ENCODE peak calls at places on chromosomes 16 and 17, in nine cellular contexts. Z is IMR-90, O is lower leg skin, D is BE2C, M is A549, S is PC-3, N is mammary epithelial cell, Q is GM12864, G is GM23338. P is an unnamed sample.

GRCh38 chr17:80673152-80673920 is 128.7 kb downstream of the RPTOR start:
- DNase-seq in Z (peak; percentile 40), O (no peak), D (no peak), M (no peak), S (no peak), N (no peak), Q (no peak), G (no peak), P (no peak)

GRCh38 chr17:76585048-76585648 is 512 bp downstream of the ST6GALNAC2 start:
- DNase-seq in Z (no peak), O (no peak), D (no peak), M (no peak), S (no peak), N (peak; percentile 63), Q (no peak), G (peak; percentile 53), P (no peak)

GRCh38 chr17:79933863-79934652 is 94.8 kb upstream of the CBX4 start:
- DNase-seq in Z (peak; percentile 26), O (no peak), D (no peak), M (peak; percentile 60), S (peak; percentile 73), N (no peak), Q (no peak), G (no peak), P (no peak)

GRCh38 chr17:76268015-76268749 is 3.0 kb downstream of the UBALD2 start:
- DNase-seq in Z (peak; percentile 45), O (peak; percentile 97), D (no peak), M (no peak), S (no peak), N (peak; percentile 87), Q (no peak), G (peak; percentile 56), P (no peak)

GRCh38 chr16:23899869-23900268 is 64.1 kb downstream of the PRKCB start:
- DNase-seq in Z (no peak), O (no peak), D (no peak), M (no peak), S (no peak), N (no peak), Q (no peak), G (no peak), P (no peak)

GRCh38 chr16:4936181-4936990 is 562 bp downstream of the PPL start:
- DNase-seq in Z (no peak), O (no peak), D (peak; percentile 28), M (no peak), S (peak; percentile 25), N (peak; percentile 40), Q (no peak), G (peak; percentile 82), P (no peak)

GRCh38 chr17:78617371-78618061 is 40.3 kb upstream of the DNAH17 start:
- DNase-seq in Z (no peak), O (no peak), D (no peak), M (no peak), S (no peak), N (no peak), Q (no peak), G (no peak), P (no peak)

GRCh38 chr16:86300746-86301480 is 209.4 kb upstream of the FOXF1 start:
- DNase-seq in Z (peak; percentile 85), O (peak; percentile 58), D (peak; percentile 24), M (no peak), S (no peak), N (no peak), Q (no peak), G (peak; percentile 57), P (no peak)

GRCh38 chr17:31460226-31460721 is 68.8 kb downstream of the RAB11FIP4 start:
- DNase-seq in Z (no peak), O (no peak), D (no peak), M (no peak), S (no peak), N (no peak), Q (no peak), G (no peak), P (no peak)

GRCh38 chr16:12228607-12229499 is 252.3 kb downstream of the SNX29 start:
- DNase-seq in Z (peak; percentile 71), O (peak; percentile 89), D (peak; percentile 62), M (peak; percentile 57), S (peak; percentile 61), N (peak; percentile 40), Q (no peak), G (peak; percentile 87), P (no peak)

GRCh38 chr16:89841275-89841674 is 13.0 kb downstream of the SPIRE2 start:
- DNase-seq in Z (no peak), O (no peak), D (no peak), M (no peak), S (no peak), N (no peak), Q (no peak), G (no peak), P (no peak)

GRCh38 chr16:68539704-68540370 is 746 bp downstream of the ZFP90 start:
- DNase-seq in Z (no peak), O (no peak), D (no peak), M (no peak), S (no peak), N (peak; percentile 53), Q (no peak), G (peak; percentile 62), P (no peak)

GRCh38 chr17:28390563-28390962 is 15.4 kb downstream of the SLC46A1 start:
- DNase-seq in Z (no peak), O (no peak), D (no peak), M (no peak), S (no peak), N (no peak), Q (no peak), G (no peak), P (no peak)

GRCh38 chr17:66995944-66996343 is 31.4 kb downstream of the CACNG4 start:
- DNase-seq in Z (no peak), O (no peak), D (no peak), M (no peak), S (no peak), N (no peak), Q (no peak), G (no peak), P (no peak)

GRCh38 chr17:59783221-59784016 is 76.0 kb downstream of the VMP1 start:
- DNase-seq in Z (peak; percentile 60), O (no peak), D (peak; percentile 22), M (peak; percentile 58), S (peak; percentile 74), N (peak; percentile 36), Q (no peak), G (no peak), P (no peak)

GRCh38 chr16:48014349-48015135 is 141.3 kb downstream of the ABCC12 start:
- DNase-seq in Z (peak; percentile 57), O (no peak), D (no peak), M (peak; percentile 12), S (peak; percentile 95), N (peak; percentile 98), Q (no peak), G (peak; percentile 43), P (no peak)

GRCh38 chr17:7557825-7558543 is 566 bp upstream of the TNFSF13 start:
- DNase-seq in Z (peak; percentile 49), O (peak; percentile 95), D (peak; percentile 38), M (no peak), S (peak; percentile 66), N (peak; percentile 37), Q (no peak), G (peak; percentile 83), P (no peak)

GRCh38 chr17:7555320-7555948 is 3.1 kb upstream of the TNFSF13 start:
- DNase-seq in Z (no peak), O (no peak), D (no peak), M (no peak), S (no peak), N (no peak), Q (no peak), G (peak; percentile 63), P (no peak)

GRCh38 chr17:7558544-7559306 is at the start of gene TNFSF13:
- DNase-seq in Z (no peak), O (peak; percentile 92), D (no peak), M (no peak), S (no peak), N (no peak), Q (no peak), G (no peak), P (no peak)

GRCh38 chr17:7556627-7557026 is 1.9 kb upstream of the TNFSF13 start:
- DNase-seq in Z (no peak), O (no peak), D (no peak), M (no peak), S (no peak), N (no peak), Q (no peak), G (no peak), P (no peak)

GRCh38 chr17:7557147-7557764 is 1.3 kb upstream of the TNFSF13 start:
- DNase-seq in Z (no peak), O (no peak), D (no peak), M (no peak), S (no peak), N (no peak), Q (no peak), G (peak; percentile 54), P (no peak)
- H3K4me3 ChIP-seq in Z (no peak overlapping the region), O (no peak overlapping the region), D (no peak overlapping the region), M (no peak overlapping the region), S (no peak overlapping the region), N (no peak overlapping the region), Q (no peak overlapping the region), G (peak overlapping the region; percentile 41), P (no peak overlapping the region)

DNA sequence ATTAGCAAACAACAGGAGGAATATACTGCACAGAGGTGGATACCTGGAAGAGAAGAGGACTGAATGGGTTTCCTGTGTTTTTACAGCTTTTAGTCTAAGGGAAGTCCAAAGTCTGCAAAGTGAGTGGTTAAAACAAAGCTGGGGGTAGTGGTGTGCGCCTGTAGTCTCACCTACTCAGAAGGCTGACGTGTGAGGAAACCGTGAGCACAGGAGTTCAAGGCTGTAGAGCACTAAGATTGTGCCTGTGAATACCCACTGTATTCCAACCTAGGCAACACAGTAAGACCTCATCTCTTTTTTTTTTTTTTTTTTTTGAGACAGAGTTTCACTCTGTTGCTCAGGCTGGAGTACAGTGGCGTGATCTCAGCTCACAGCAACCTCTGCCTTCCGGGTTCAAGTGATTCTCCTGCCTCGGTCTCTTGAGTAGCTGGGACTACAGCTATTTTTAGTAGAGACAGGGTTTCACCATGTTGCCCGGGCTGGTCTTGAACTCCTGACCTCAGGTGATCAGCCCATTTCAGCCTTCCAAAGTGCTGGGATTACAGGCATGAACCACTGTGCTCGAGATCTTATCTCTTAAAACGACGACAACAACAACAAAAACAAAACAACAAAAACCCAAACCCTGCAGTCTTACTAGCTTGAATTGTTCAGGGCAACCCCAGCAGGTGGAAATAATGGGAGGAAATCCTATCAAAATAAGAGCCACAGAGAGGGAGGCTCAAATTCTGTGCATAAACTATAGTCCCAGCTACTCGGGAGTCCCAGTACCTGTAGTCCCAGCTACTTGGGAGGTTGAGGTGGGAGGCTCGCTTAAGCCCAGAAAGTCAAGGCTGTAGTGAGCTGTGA is 16.7 kb upstream of the ATP6V0A1 start:
- DNase-seq in Z (no peak), O (no peak), D (no peak), M (no peak), S (no peak), N (no peak), Q (no peak), G (peak; percentile 75), P (no peak)
- H3K4me3 ChIP-seq in Z (no peak overlapping the region), O (no peak overlapping the region), D (no peak overlapping the region), M (no peak overlapping the region), S (no peak overlapping the region), N (no peak overlapping the region), Q (no peak overlapping the region), G (no peak overlapping the region), P (no peak overlapping the region)

GRCh38 chr16:30942421-30942796 is 6.5 kb upstream of the ORAI3 start:
- DNase-seq in Z (no peak), O (no peak), D (no peak), M (no peak), S (no peak), N (no peak), Q (no peak), G (no peak), P (no peak)
- H3K4me3 ChIP-seq in Z (no peak overlapping the region), O (no peak overlapping the region), D (no peak overlapping the region), M (no peak overlapping the region), S (no peak overlapping the region), N (no peak overlapping the region), Q (no peak overlapping the region), G (no peak overlapping the region), P (no peak overlapping the region)

GRCh38 chr16:424033-424622 is 1.3 kb upstream of the RAB11FIP3 start:
- DNase-seq in Z (peak; percentile 94), O (peak; percentile 94), D (peak; percentile 48), M (peak; percentile 50), S (peak; percentile 76), N (peak; percentile 93), Q (no peak), G (no peak), P (no peak)
- H3K4me3 ChIP-seq in Z (no peak overlapping the region), O (no peak overlapping the region), D (peak overlapping the region; percentile 70), M (peak overlapping the region; percentile 72), S (peak overlapping the region; percentile 70), N (peak overlapping the region; percentile 14), Q (no peak overlapping the region), G (peak overlapping the region; percentile 77), P (no peak overlapping the region)

P was measured in esophagus squamous epithelium.